ENCODE peak calls at places on chromosomes 12 and 14, in four cellular contexts. H, I, W and L are unnamed samples.

GRCh38 chr14:77023001-77023996 is 5.2 kb downstream of the IRF2BPL start:
- DNase-seq in W (no peak), I (peak; percentile 76), H (no peak), L (no peak)

GRCh38 chr12:85779768-85780167 is 56.4 kb downstream of the RASSF9 start:
- DNase-seq in H (no peak), I (no peak), W (no peak), L (no peak)

GRCh38 chr12:101670007-101670671 is 27.3 kb upstream of the CHPT1 start:
- DNase-seq in I (no peak), W (no peak), H (peak; percentile 46), L (peak; percentile 54)

GRCh38 chr12:34603382-34604035 is 581.2 kb downstream of the ALG10 start:
- DNase-seq in H (no peak), I (no peak), W (no peak), L (no peak)

GRCh38 chr12:92597118-92597517 is 105.7 kb upstream of the PLEKHG7 start:
- DNase-seq in I (no peak), W (no peak), H (no peak), L (no peak)

GRCh38 chr12:96636895-96637294 is 147.5 kb downstream of the CFAP54 start:
- DNase-seq in W (no peak), I (no peak), H (no peak), L (no peak)

GRCh38 chr14:71474291-71474690 is 457.9 kb upstream of the RGS6 start:
- DNase-seq in W (no peak), I (no peak), H (no peak), L (no peak)

GRCh38 chr12:77364400-77364799 is 299.0 kb upstream of the E2F7 start:
- DNase-seq in H (no peak), W (no peak), I (no peak), L (no peak)

GRCh38 chr14:104882325-104882973 is 17.4 kb downstream of the CEP170B start:
- DNase-seq in H (peak; percentile 42), W (peak; percentile 64), I (peak; percentile 83), L (no peak)

DNA sequence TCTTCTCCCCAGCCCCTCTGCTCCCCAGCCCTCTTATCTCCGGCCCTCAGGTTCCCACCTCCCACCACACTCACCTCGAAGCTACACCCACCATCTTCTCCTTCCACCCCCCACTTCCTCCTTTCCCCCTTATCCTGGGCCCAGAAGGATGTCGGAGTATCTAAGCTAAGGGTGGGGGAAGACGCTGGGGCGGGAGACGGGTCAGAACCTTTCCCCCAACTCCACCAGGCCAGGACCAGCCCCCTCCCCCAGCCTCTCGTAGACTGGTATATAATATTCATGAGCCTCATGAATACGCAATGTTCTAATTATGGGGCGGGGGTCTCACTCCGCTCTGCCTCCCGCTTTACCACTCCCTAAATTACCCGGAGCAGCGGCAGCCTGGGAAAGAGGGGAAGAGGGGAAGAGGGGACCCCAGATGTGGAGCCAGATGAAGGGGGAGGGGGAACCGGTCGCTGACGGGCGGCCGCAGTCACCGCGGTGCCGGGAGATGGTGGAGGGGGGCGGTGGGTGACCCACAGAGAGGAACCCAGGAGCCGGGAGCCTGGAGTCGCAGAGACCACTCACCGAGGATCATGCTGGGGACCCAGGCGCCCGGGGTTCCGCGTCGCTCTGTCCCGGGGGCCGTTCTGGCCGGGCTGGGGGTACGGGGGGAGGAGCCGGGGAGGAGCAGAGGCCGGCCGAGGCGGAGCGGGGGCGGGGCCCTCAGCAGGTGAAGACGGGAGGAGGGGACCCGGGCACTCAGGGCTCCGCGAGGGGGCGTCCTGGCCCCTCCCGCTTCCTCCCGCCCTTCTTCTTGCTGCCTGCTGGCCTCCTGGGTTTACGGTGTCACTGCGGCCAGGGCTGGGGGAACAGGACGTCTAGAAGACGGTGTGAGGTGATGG is 6.4 kb upstream of the ZNF385A start:
- DNase-seq in I (peak; percentile 58), W (peak; percentile 73), H (peak; percentile 64), L (no peak)
- TF ChIP-seq CTCF in I (no peak), W (no peak), H (peak; percentile 21), L (no peak)

GRCh38 chr14:36522347-36522971 is 2.4 kb upstream of the NKX2-1 start:
- DNase-seq in I (no peak), H (no peak), W (no peak), L (no peak)

GRCh38 chr14:36519431-36520321 is at the start of gene NKX2-1:
- DNase-seq in W (no peak), I (no peak), H (no peak), L (no peak)

GRCh38 chr14:36521598-36522345 is 1.7 kb upstream of the NKX2-1 start:
- DNase-seq in W (no peak), I (no peak), H (no peak), L (no peak)

GRCh38 chr14:36518586-36519430 is 1.2 kb downstream of the NKX2-1 start:
- DNase-seq in H (no peak), I (no peak), W (peak; percentile 83), L (no peak)

DNA sequence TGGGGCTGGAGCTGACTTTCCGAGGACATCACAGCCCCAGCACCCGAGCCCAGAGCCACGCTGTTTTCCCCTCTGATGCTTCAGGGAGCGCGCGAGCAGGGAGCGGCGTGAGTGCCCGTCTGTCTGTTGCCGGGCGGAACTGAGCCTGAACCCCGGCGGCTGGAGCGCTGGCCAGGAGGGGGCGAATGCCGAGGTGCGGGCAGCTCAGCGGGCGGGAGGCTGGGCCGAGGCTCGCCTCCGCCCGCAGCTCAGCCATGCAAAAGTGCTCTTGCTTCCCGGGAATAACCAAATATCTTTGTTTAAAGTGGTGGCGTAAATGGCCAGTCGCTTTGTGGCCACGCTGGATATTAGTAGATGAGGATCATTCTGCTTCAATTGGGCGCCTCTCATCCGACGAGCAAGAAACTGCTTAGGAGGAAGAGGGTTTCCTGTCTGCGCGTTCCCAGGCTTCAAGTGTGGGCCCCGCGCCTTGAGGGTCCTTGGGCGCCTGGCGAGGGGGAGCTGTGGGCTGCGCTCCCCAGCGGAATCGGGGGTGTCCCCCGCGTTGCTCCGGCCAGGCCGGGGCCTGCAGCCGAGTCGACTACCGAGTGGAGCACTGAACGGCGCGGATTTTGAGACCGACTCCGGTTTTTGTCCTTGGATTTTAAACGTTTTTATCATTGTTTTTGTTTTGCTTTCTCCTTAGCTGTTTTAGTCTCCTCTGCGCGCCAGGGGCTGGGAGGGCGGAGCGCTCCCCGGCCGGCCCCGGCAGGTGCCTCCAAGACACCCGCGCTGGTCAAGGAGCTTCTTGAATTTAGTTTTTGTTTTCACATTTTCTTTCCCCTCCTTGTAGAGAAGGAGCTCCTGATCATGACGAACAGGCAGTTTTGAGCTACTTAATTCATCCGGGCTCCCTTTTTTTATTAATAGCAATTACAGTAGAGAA is 831 bp upstream of the NKX2-1 start:
- DNase-seq in W (no peak), I (peak; percentile 44), H (no peak), L (no peak)
- TF ChIP-seq CTCF in W (no peak), I (no peak), H (no peak), L (no peak)

DNA sequence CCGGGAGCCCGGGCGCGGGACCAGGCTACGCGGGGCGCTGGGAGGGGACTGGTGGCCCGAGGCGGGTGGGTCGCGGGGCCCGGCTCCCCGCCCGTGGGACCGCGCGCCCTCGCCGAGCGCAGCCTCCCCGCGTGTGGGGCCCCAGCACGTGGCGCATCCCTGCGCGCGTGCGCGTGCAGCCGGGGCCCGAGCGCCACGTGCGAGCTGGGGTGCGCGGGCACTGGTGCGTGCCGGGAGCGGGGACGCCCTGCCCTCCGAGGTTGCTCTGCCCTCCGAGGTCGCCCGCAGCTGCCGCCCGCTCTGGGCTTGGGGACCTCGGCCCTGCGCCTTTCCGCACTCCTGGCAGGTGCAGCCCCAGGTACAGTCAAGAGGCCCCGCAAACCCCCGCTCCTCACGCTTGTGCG is 365 bp upstream of the CCDC88C start:
- DNase-seq in I (peak; percentile 61), W (no peak), H (peak; percentile 85), L (no peak)
- TF ChIP-seq CTCF in I (no peak), W (no peak), H (no peak), L (no peak)

GRCh38 chr12:110860833-110861291 is 14.1 kb downstream of the CCDC63 start:
- DNase-seq in H (no peak), W (no peak), I (no peak), L (no peak)

GRCh38 chr12:110862331-110862730 is 15.5 kb downstream of the CCDC63 start:
- DNase-seq in I (no peak), H (no peak), W (no peak), L (no peak)

GRCh38 chr12:110863161-110863560 is 16.4 kb downstream of the CCDC63 start:
- DNase-seq in W (no peak), H (no peak), I (no peak), L (no peak)

GRCh38 chr12:110858848-110859247 is 12.1 kb downstream of the CCDC63 start:
- DNase-seq in I (no peak), H (no peak), W (no peak), L (no peak)

DNA sequence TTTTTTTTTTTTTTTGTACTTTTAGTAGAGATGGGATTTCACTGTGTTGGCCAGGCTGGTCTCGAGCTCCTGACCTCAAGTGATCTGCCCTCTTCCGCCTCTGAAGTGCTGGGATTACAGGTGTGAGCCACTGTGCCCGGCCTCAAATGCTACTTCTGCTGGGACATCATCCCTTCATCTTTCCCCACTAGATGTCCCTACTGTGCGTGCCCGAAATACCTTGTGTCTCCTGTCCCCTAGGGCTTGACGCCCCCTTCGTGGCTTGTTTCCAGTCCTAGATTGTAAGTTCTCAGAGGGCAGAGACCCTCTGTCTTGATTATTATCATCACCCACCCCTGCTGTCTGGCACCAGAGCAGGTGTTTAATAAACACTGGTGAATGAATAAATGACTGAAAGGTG is 14.9 kb downstream of the CCDC63 start:
- DNase-seq in I (no peak), W (no peak), H (no peak), L (no peak)
- TF ChIP-seq CTCF in I (no peak), W (no peak), H (peak; percentile 25), L (no peak)

GRCh38 chr12:104457746-104458644 is 1.2 kb downstream of the CHST11 start:
- DNase-seq in I (peak; percentile 41), W (peak; percentile 65), H (peak; percentile 69), L (no peak)
- TF ChIP-seq CTCF in I (no peak), W (no peak), H (no peak), L (no peak)

DNA sequence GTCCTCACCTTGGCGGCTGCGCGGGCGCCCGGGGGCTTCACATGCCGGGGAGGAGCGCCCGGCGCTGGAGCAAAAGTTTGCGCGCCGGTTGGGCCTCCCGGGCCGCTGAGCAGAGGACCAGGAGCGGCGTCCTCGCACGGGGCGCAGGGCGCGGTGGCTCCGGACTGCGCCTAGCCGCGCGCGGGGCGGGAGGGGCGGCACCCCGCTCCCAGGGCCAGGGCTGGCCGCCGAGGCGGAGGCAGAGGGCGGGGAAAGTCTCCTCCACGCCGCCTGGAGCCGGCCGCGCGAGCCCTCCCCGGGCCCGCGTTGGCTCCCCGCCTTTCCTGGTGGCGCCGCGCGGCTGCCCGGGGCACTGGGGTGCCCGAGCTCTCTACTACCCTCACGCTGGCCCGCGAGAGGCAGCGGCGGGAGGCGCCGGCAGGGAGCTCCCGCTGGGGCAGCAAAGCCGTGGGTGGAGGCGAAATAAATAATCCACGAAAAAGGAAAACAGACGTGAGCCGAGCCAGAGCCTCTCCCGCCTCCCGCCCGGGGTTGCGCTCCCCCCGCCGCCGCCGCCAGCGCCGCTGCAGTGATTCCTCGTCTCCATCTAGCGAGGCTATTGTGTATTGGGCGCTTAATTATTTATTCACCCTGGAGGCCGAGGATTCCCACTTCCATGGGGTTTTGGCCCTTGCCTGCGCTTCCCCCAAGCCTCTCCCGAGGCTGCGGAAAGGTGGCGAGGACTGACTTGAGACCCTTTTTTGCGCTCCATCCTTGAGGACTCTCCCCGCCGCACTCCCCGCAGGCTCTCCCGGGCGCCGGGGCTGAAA is 476 bp upstream of the PRIMA1 start:
- DNase-seq in H (no peak), W (no peak), I (peak; percentile 58), L (no peak)
- TF ChIP-seq CTCF in H (no peak), W (no peak), I (no peak), L (no peak)